ENCODE peak calls at places on chromosomes 3 and 15, in eight cellular contexts. J is stimulated activated CD8-positive, alpha-beta memory T cell treated with anti-CD3 and anti-CD28 coated beads, Interleukin-7, amount 100 ng/mL, for 24 hours; N is foreskin fibroblast; M is GM04503; V is astrocyte; D is activated T-cell treated with anti-CD3 and anti-CD28 coated beads, Interleukin-2, amount 50 U/mL, for 24 hours; U is AG04450; E is anterior cingulate cortex. G is an unnamed sample.

GRCh38 chr3:6180171-6180570 is 680.7 kb upstream of the GRM7 start:
- DNase-seq in J (no peak), N (no peak), M (no peak), V (peak), D (no peak), U (no peak), E (no peak), G (no peak)

GRCh38 chr15:98884894-98885293 is 122.7 kb downstream of the PGPEP1L start:
- DNase-seq in J (no peak), N (no peak), M (no peak), V (no peak), D (no peak), U (no peak), E (no peak), G (no peak)

GRCh38 chr3:18249126-18249525 is 176.0 kb downstream of the SATB1 start:
- DNase-seq in J (no peak), N (no peak), M (no peak), V (peak), D (no peak), U (no peak), E (no peak), G (no peak)

GRCh38 chr3:72523409-72524172 is 324.7 kb downstream of the SHQ1 start:
- DNase-seq in J (no peak), N (no peak), M (no peak), V (no peak), D (no peak), U (no peak), E (no peak), G (no peak)

GRCh38 chr3:71228156-71228885 is 355.2 kb downstream of the FOXP1 start:
- DNase-seq in J (no peak), N (no peak), M (no peak), V (no peak), D (no peak), U (no peak), E (no peak), G (no peak)

GRCh38 chr3:64639022-64639421 is 48.8 kb downstream of the ADAMTS9 start:
- DNase-seq in J (no peak), N (no peak), M (no peak), V (no peak), D (no peak), U (no peak), E (no peak), G (no peak)

GRCh38 chr15:41577863-41578735 is 19.1 kb downstream of the TYRO3 start:
- DNase-seq in J (no peak), N (no peak), M (no peak), V (no peak), D (no peak), U (no peak), E (peak), G (no peak)

GRCh38 chr15:32715276-32715675 is 2.5 kb upstream of the GREM1 start:
- DNase-seq in J (no peak), N (no peak), M (no peak), V (peak), D (no peak), U (peak), E (no peak), G (peak)

GRCh38 chr3:30756218-30756617 is 138.2 kb downstream of the GADL1 start:
- DNase-seq in J (no peak), N (no peak), M (no peak), V (no peak), D (no peak), U (no peak), E (no peak), G (no peak)

GRCh38 chr3:71600646-71601288 is 17.2 kb upstream of the FOXP1 start:
- DNase-seq in J (no peak), N (no peak), M (no peak), V (no peak), D (no peak), U (no peak), E (no peak), G (peak)

GRCh38 chr3:50169232-50169631 is 14.1 kb downstream of the SEMA3F start:
- DNase-seq in J (no peak), N (no peak), M (no peak), V (no peak), D (no peak), U (no peak), E (no peak), G (no peak)

GRCh38 chr3:159169828-159170227 is 368.0 kb downstream of the MFSD1 start:
- DNase-seq in J (no peak), N (peak), M (peak), V (peak), D (no peak), U (peak), E (no peak), G (peak)